ENCODE peak calls at places on chromosomes 11 and 22, in four cellular contexts. O, W, C and R are unnamed samples.

GRCh38 chr11:79291948-79292347 is 148.9 kb downstream of the TENM4 start:
- DNase-seq in O (no peak), W (no peak), C (no peak), R (no peak)

GRCh38 chr11:48001438-48002021 is 21.2 kb downstream of the PTPRJ start:
- DNase-seq in O (no peak), W (no peak), C (no peak), R (no peak)

GRCh38 chr22:19497245-19497644 is 17.5 kb downstream of the CDC45 start:
- DNase-seq in O (no peak), W (peak), C (no peak), R (peak)

GRCh38 chr11:124177344-124177743 is 5.8 kb upstream of the OR10D3 start:
- DNase-seq in O (no peak), W (no peak), C (no peak), R (no peak)

GRCh38 chr22:38051261-38051660 is 5.9 kb upstream of the PICK1 start:
- DNase-seq in O (no peak), W (no peak), C (no peak), R (no peak)

GRCh38 chr11:115990004-115990447 is 485.8 kb upstream of the CADM1 start:
- DNase-seq in O (peak), W (no peak), C (peak), R (no peak)

GRCh38 chr11:117122546-117122945 is 21.5 kb upstream of the PAFAH1B2 start:
- DNase-seq in O (no peak), W (no peak), C (no peak), R (no peak)

GRCh38 chr11:44813401-44813800 is 86.6 kb downstream of the TSPAN18 start:
- DNase-seq in O (no peak), W (no peak), C (no peak), R (no peak)

GRCh38 chr11:72589802-72590761 is 84.1 kb downstream of the PDE2A start:
- DNase-seq in O (peak), W (no peak), C (peak), R (peak)

GRCh38 chr22:50175921-50176849 is 5.7 kb downstream of the PANX2 start:
- DNase-seq in O (no peak), W (no peak), C (no peak), R (no peak)

GRCh38 chr11:126989942-126990715 is 10.4 kb downstream of the KIRREL3 start:
- DNase-seq in O (peak), W (no peak), C (peak), R (peak)

GRCh38 chr11:44534215-44534711 is 31.2 kb upstream of the CD82 start:
- DNase-seq in O (no peak), W (no peak), C (no peak), R (no peak)

GRCh38 chr22:25488244-25489020 is 76.0 kb upstream of the GRK3 start:
- DNase-seq in O (no peak), W (no peak), C (no peak), R (peak)

GRCh38 chr11:119483341-119483880 is 60.4 kb upstream of the THY1 start:
- DNase-seq in O (no peak), W (no peak), C (no peak), R (no peak)

GRCh38 chr11:1887451-1888346 is 4.0 kb downstream of the PRR33 start:
- DNase-seq in O (no peak), W (no peak), C (no peak), R (no peak)

GRCh38 chr11:10407055-10407454 is 48.0 kb upstream of the AMPD3 start:
- DNase-seq in O (no peak), W (peak), C (no peak), R (peak)

GRCh38 chr11:131504199-131504949 is 134.0 kb downstream of the NTM start:
- DNase-seq in O (peak), W (no peak), C (no peak), R (peak)

GRCh38 chr22:20298803-20299735 is 20.8 kb downstream of the DGCR6L start:
- DNase-seq in O (peak), W (peak), C (peak), R (peak)

GRCh38 chr22:47032091-47032943 is 269.9 kb downstream of the TBC1D22A start:
- DNase-seq in O (peak), W (peak), C (no peak), R (no peak)

GRCh38 chr11:128235958-128236357 is 351.4 kb downstream of the ETS1 start:
- DNase-seq in O (no peak), W (no peak), C (no peak), R (no peak)

GRCh38 chr11:78063440-78064181 is at the start of gene THRSP:
- DNase-seq in O (no peak), W (no peak), C (no peak), R (no peak)

GRCh38 chr11:33734441-33735165 is 1.6 kb downstream of the CD59 start:
- DNase-seq in O (no peak), W (peak), C (no peak), R (peak)

GRCh38 chr11:70226967-70227366 is 23.9 kb downstream of the FADD start:
- DNase-seq in O (peak), W (no peak), C (no peak), R (no peak)

GRCh38 chr11:67456068-67456705 is 1.0 kb downstream of the CABP4 start:
- DNase-seq in O (no peak), W (no peak), C (no peak), R (no peak)

GRCh38 chr11:2891291-2891690 is 5.7 kb upstream of the CDKN1C start:
- DNase-seq in O (peak), W (no peak), C (no peak), R (no peak)

GRCh38 chr22:49011379-49011768 is 816.3 kb downstream of the BRD1 start:
- DNase-seq in O (no peak), W (no peak), C (no peak), R (no peak)

GRCh38 chr11:77074205-77074604 is 7.4 kb downstream of the CAPN5 start:
- DNase-seq in O (no peak), W (no peak), C (no peak), R (no peak)

GRCh38 chr22:31738566-31738965 is 11.4 kb downstream of the PRR14L start:
- DNase-seq in O (no peak), W (no peak), C (no peak), R (no peak)
- TF ChIP-seq CTCF in O (no peak), W (peak), C (no peak), R (no peak)

GRCh38 chr11:118439656-118440055 is 3.4 kb downstream of the KMT2A start:
- DNase-seq in O (no peak), W (no peak), C (no peak), R (no peak)

GRCh38 chr11:118437736-118438125 is 1.4 kb downstream of the KMT2A start:
- DNase-seq in O (peak), W (peak), C (no peak), R (no peak)

GRCh38 chr11:118436639-118437045 is 350 bp downstream of the KMT2A start:
- DNase-seq in O (peak), W (peak), C (no peak), R (no peak)

GRCh38 chr11:118437046-118437735 is 899 bp downstream of the KMT2A start:
- DNase-seq in O (peak), W (peak), C (peak), R (peak)

GRCh38 chr11:118438314-118438931 is 2.1 kb downstream of the KMT2A start:
- DNase-seq in O (peak), W (peak), C (peak), R (peak)
- TF ChIP-seq CTCF in O (no peak), W (peak), C (no peak), R (no peak)

GRCh38 chr11:56521955-56522354 is 21.1 kb downstream of the OR5M11 start:
- DNase-seq in O (peak), W (no peak), C (no peak), R (no peak)
- TF ChIP-seq CTCF in O (no peak), W (no peak), C (no peak), R (no peak)

DNA sequence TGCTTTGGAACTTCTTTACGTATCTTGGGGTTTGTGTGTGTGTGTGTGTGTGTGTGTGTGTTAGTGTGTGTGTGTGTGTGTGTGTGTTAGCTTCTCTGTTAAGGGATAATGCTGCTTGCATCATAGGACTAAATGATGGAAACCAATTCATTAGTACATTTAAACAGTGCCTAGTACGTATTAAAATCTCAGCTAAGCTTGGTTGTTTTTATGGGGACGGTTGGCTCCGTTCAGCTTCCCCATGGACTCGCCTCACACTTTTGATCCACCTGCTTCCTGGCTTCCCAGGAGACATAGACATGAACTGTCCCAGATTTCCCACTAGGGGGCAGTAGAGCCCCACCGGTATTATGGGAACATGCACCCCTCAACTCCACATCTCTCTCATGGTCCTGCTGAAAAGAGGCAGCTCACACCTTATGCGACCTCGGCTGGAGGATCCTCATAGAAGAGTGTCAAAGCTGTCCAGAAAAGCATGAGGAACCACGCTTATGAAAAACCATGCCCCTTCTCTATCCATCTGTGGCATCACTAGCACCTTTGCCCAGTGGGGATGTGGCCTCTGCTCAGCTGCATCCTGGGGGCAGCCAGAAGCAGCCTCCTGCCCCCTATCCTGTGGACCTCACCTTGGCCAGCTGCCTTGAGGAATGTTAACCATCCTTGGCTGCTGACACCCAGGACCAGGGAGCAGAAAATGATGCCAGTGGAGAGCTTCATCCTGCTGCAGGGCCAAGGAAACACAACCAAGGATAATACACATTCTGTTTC is 9.7 kb upstream of the SAAL1 start:
- DNase-seq in O (peak), W (peak), C (peak), R (peak)
- TF ChIP-seq CTCF in O (peak), W (peak), C (peak), R (peak)

GRCh38 chr11:66055021-66055420 is 2.9 kb downstream of the SF3B2 start:
- DNase-seq in O (no peak), W (no peak), C (no peak), R (no peak)

GRCh38 chr11:66050581-66051231 is 1.5 kb upstream of the SF3B2 start:
- DNase-seq in O (no peak), W (no peak), C (no peak), R (no peak)

GRCh38 chr11:66051371-66051765 is 796 bp upstream of the SF3B2 start:
- DNase-seq in O (no peak), W (no peak), C (no peak), R (no peak)

GRCh38 chr11:66052664-66052982 is 459 bp downstream of the SF3B2 start:
- DNase-seq in O (no peak), W (no peak), C (no peak), R (no peak)

GRCh38 chr11:66051766-66052663 is at the start of gene SF3B2:
- DNase-seq in O (peak), W (peak), C (peak), R (peak)
- TF ChIP-seq CTCF in O (no peak), W (no peak), C (no peak), R (no peak)

DNA sequence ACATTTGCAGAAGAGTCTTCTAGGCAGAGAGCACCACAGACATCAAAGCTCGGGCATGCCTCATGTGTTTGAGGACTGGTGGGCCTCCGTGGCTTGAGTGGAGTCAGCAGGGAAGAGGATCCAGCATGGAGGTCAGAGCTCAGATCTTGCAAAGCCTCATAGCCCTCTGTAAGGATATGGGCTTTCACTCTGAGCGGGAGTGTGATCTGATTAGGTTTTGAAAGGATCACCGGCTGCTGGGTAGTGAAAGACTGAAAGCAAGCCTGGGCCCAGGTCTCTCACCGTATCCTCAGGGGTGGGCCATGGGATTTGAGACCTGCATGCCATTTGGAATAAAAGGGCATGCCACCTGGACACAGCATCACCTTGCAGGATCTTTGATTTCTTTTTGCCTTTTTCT is 112.7 kb downstream of the TEAD1 start:
- DNase-seq in O (no peak), W (no peak), C (no peak), R (no peak)
- TF ChIP-seq CTCF in O (no peak), W (no peak), C (no peak), R (no peak)

GRCh38 chr11:62269654-62270278 is at the start of gene SCGB2A2:
- DNase-seq in O (no peak), W (peak), C (no peak), R (peak)
- TF ChIP-seq CTCF in O (peak), W (peak), C (no peak), R (peak)

GRCh38 chr11:31834237-31834636 is 23.1 kb upstream of the PAX6 start:
- DNase-seq in O (peak), W (no peak), C (no peak), R (no peak)
- TF ChIP-seq CTCF in O (peak), W (no peak), C (no peak), R (no peak)

GRCh38 chr11:64094463-64095223 is 58.9 kb downstream of the FLRT1 start:
- DNase-seq in O (no peak), W (peak), C (no peak), R (peak)
- TF ChIP-seq CTCF in O (no peak), W (no peak), C (no peak), R (no peak)